ENCODE peak calls at places on chromosome 10, in seven cellular contexts. E is activated naive CD8-positive, alpha-beta T cell treated with anti-CD3 and anti-CD28 coated beads for 36 hours; I is glutamatergic neuron; M is GM10248; A is uterus; K is germinal center; B is OCI-LY7. F is an unnamed sample.

GRCh38 chr10:13018171-13018570 is 16.7 kb upstream of the CCDC3 start:
- DNase-seq in E (no peak), I (no peak), M (no peak), A (no peak), K (no peak), B (no peak), F (no peak)

GRCh38 chr10:119643306-119644214 is 7.6 kb upstream of the BAG3 start:
- DNase-seq in E (no peak), I (no peak), M (no peak), A (no peak), K (no peak), B (no peak), F (no peak)

GRCh38 chr10:95655571-95656290 is 780 bp downstream of the ALDH18A1 start:
- DNase-seq in E (no peak), I (no peak), M (peak; percentile 16), A (no peak), K (peak; percentile 13), B (peak; percentile 31), F (peak; percentile 41)

GRCh38 chr10:13816195-13816926 is 229.6 kb downstream of the PRPF18 start:
- DNase-seq in E (no peak), I (no peak), M (no peak), A (peak; percentile 25), K (no peak), B (no peak), F (no peak)

GRCh38 chr10:34978080-34978479 is 112.1 kb downstream of the CUL2 start:
- DNase-seq in E (no peak), I (no peak), M (no peak), A (no peak), K (no peak), B (no peak), F (no peak)

GRCh38 chr10:11879387-11880168 is 56.4 kb downstream of the PROSER2 start:
- DNase-seq in E (no peak), I (no peak), M (no peak), A (no peak), K (no peak), B (no peak), F (no peak)

GRCh38 chr10:44479306-44479705 is 94.4 kb upstream of the CXCL12 start:
- DNase-seq in E (no peak), I (no peak), M (no peak), A (no peak), K (no peak), B (no peak), F (no peak)

GRCh38 chr10:28806951-28807759 is 129.8 kb downstream of the BAMBI start:
- DNase-seq in E (no peak), I (no peak), M (no peak), A (peak; percentile 72), K (no peak), B (no peak), F (no peak)

GRCh38 chr10:48606530-48607355 is 1.9 kb upstream of the ARHGAP22 start:
- DNase-seq in E (no peak), I (no peak), M (no peak), A (no peak), K (no peak), B (no peak), F (no peak)

GRCh38 chr10:83750604-83751003 is 388.7 kb upstream of the GHITM start:
- DNase-seq in E (no peak), I (no peak), M (no peak), A (no peak), K (no peak), B (no peak), F (no peak)

GRCh38 chr10:67697646-67698245 is 1.8 kb upstream of the CTNNA3 start:
- DNase-seq in E (no peak), I (no peak), M (peak; percentile 44), A (peak; percentile 14), K (peak; percentile 37), B (peak; percentile 75), F (peak; percentile 9)

GRCh38 chr10:71708301-71708703 is 11.3 kb downstream of the C10orf105 start:
- DNase-seq in E (peak; percentile 67), I (peak; percentile 93), M (peak; percentile 78), A (no peak), K (peak; percentile 64), B (peak; percentile 73), F (peak; percentile 77)

GRCh38 chr10:128189176-128189575 is 63.0 kb upstream of the MKI67 start:
- DNase-seq in E (no peak), I (no peak), M (no peak), A (no peak), K (no peak), B (no peak), F (no peak)

GRCh38 chr10:1654811-1655356 is 82.4 kb downstream of the ADARB2 start:
- DNase-seq in E (no peak), I (no peak), M (no peak), A (no peak), K (no peak), B (no peak), F (no peak)

GRCh38 chr10:25061711-25062455 is 45.5 kb downstream of the THNSL1 start:
- DNase-seq in E (no peak), I (no peak), M (no peak), A (no peak), K (no peak), B (no peak), F (no peak)

GRCh38 chr10:135601-136464 is 578 bp downstream of the ZMYND11 start:
- DNase-seq in E (peak; percentile 67), I (peak; percentile 69), M (peak; percentile 50), A (peak; percentile 65), K (peak; percentile 54), B (peak; percentile 62), F (peak; percentile 70)

GRCh38 chr10:61463035-61463909 is 10.1 kb upstream of the TMEM26 start:
- DNase-seq in E (no peak), I (no peak), M (no peak), A (no peak), K (no peak), B (no peak), F (no peak)

GRCh38 chr10:86647773-86648705 is 6.3 kb upstream of the OPN4 start:
- DNase-seq in E (no peak), I (no peak), M (no peak), A (peak; percentile 13), K (no peak), B (no peak), F (no peak)

GRCh38 chr10:124504711-124505110 is 43.1 kb downstream of the LHPP start:
- DNase-seq in E (no peak), I (no peak), M (no peak), A (no peak), K (no peak), B (no peak), F (no peak)

GRCh38 chr10:49646256-49646870 is 32.5 kb downstream of the CHAT start:
- DNase-seq in E (no peak), I (no peak), M (no peak), A (no peak), K (no peak), B (no peak), F (no peak)

GRCh38 chr10:44911081-44911540 is at the start of gene TMEM72:
- DNase-seq in E (no peak), I (peak; percentile 41), M (no peak), A (no peak), K (no peak), B (no peak), F (no peak)